ENCODE peak calls at places on chromosomes 16 and 17, in five cellular contexts. C is Caco-2; A is HFF-Myc; H is CD8-positive, alpha-beta T cell; I is mammary epithelial cell. L is an unnamed sample.
A peak's percentile ranks its signal among the peaks of the same experiment; 100 is the strongest.

GRCh38 chr17:68161644-68162428 is 86.0 kb upstream of the AMZ2 start:
- DNase-seq in C (no peak), H (no peak), I (no peak), A (no peak), L (no peak)

GRCh38 chr16:11843206-11843605 is 8.1 kb downstream of the RSL1D1 start:
- DNase-seq in I (no peak), A (no peak), C (no peak), H (no peak), L (no peak)

GRCh38 chr16:11233727-11234376 is 22.2 kb downstream of the SOCS1 start:
- DNase-seq in A (no peak), H (no peak), I (no peak), C (no peak), L (no peak)

GRCh38 chr17:50062323-50063243 is 6.7 kb downstream of the ITGA3 start:
- DNase-seq in I (peak; percentile 99), C (no peak), H (no peak), A (no peak), L (peak; percentile 89)

GRCh38 chr16:56889206-56889605 is 24.2 kb downstream of the SLC12A3 start:
- DNase-seq in I (no peak), C (peak; percentile 71), H (no peak), A (no peak), L (peak; percentile 54)

GRCh38 chr16:84919751-84920150 is 91.6 kb downstream of the ZDHHC7 start:
- DNase-seq in H (no peak), A (no peak), C (no peak), I (no peak), L (no peak)

GRCh38 chr17:59607817-59608403 is 11.8 kb upstream of the CLTC start:
- DNase-seq in I (no peak), A (no peak), H (no peak), C (no peak), L (no peak)

GRCh38 chr17:63274156-63274555 is 171.9 kb downstream of the CYB561 start:
- DNase-seq in C (no peak), A (no peak), I (no peak), H (no peak), L (no peak)

GRCh38 chr16:50265260-50265659 is 1.1 kb upstream of the ADCY7 start:
- DNase-seq in I (no peak), C (no peak), A (no peak), H (no peak), L (peak; percentile 53)

GRCh38 chr17:34254651-34255380 is at the start of gene CCL2:
- DNase-seq in C (peak; percentile 69), H (no peak), A (peak; percentile 91), I (no peak), L (peak; percentile 63)

GRCh38 chr17:29210879-29211278 is 30.7 kb upstream of the MYO18A start:
- DNase-seq in I (peak; percentile 54), H (no peak), C (no peak), A (no peak), L (no peak)

GRCh38 chr16:75433732-75434413 is 570 bp upstream of the CFDP1 start:
- DNase-seq in A (peak; percentile 79), H (no peak), C (peak; percentile 85), I (peak; percentile 90), L (no peak)

GRCh38 chr16:27644165-27644564 is 94.2 kb downstream of the KATNIP start:
- DNase-seq in C (no peak), A (no peak), I (no peak), H (no peak), L (no peak)

GRCh38 chr16:21037168-21037567 is 113.5 kb downstream of the DNAH3 start:
- DNase-seq in H (no peak), I (no peak), A (no peak), C (no peak), L (no peak)

GRCh38 chr17:72383053-72383847 is 262.4 kb downstream of the SOX9 start:
- DNase-seq in A (no peak), H (no peak), C (no peak), I (no peak), L (no peak)

GRCh38 chr16:3590736-3591435 is 13.7 kb upstream of the NLRC3 start:
- DNase-seq in A (no peak), C (no peak), I (no peak), H (no peak), L (no peak)

GRCh38 chr17:74211141-74211928 is 2.0 kb upstream of the TTYH2 start:
- DNase-seq in H (no peak), I (no peak), C (peak; percentile 74), A (no peak), L (no peak)

GRCh38 chr17:29710891-29711418 is 88.2 kb upstream of the CORO6 start:
- DNase-seq in I (peak; percentile 95), A (no peak), H (no peak), C (peak; percentile 78), L (no peak)

GRCh38 chr16:48250520-48251278 is 3.4 kb upstream of the ABCC11 start:
- DNase-seq in H (no peak), A (no peak), I (no peak), C (no peak), L (no peak)

GRCh38 chr16:81623365-81624102 is 155.6 kb upstream of the PLCG2 start:
- DNase-seq in H (peak; percentile 79), I (peak; percentile 60), A (no peak), C (no peak), L (peak; percentile 71)

GRCh38 chr17:13031718-13032350 is 14.0 kb upstream of the ELAC2 start:
- DNase-seq in H (peak; percentile 64), I (peak; percentile 14), C (no peak), A (no peak), L (no peak)

GRCh38 chr17:27521281-27522027 is 65.2 kb downstream of the KSR1 start:
- DNase-seq in H (no peak), C (no peak), A (no peak), I (no peak), L (no peak)

GRCh38 chr16:1772908-1773702 is at the start of gene MRPS34:
- DNase-seq in A (no peak), C (peak; percentile 83), H (peak; percentile 88), I (peak; percentile 83), L (peak; percentile 91)
- H3K4me3 ChIP-seq in A (peak within 1 kb of the TSS; percentile 91), C (peak within 1 kb of the TSS; percentile 93), H (peak within 1 kb of the TSS; percentile 91), I (peak within 1 kb of the TSS; percentile 82), L (peak within 1 kb of the TSS; percentile 89)

GRCh38 chr16:87681990-87682570 is 79.8 kb downstream of the JPH3 start:
- DNase-seq in I (peak; percentile 29), C (no peak), A (peak; percentile 17), H (no peak), L (peak; percentile 12)
- TF ChIP-seq CTCF in I (peak; percentile 31), C (peak; percentile 36), A (peak; percentile 51), H (no peak), L (no peak)

GRCh38 chr17:80877095-80877828 is 114.4 kb upstream of the CHMP6 start:
- DNase-seq in I (no peak), H (no peak), A (no peak), C (no peak), L (peak; percentile 48)
- H3K4me3 ChIP-seq in I (no peak overlapping the region), H (peak overlapping the region; percentile 29), A (no peak overlapping the region), C (no peak overlapping the region), L (no peak overlapping the region)

GRCh38 chr17:7523033-7523432 is 25.8 kb upstream of the TNFSF12 start:
- DNase-seq in A (no peak), H (peak; percentile 54), C (no peak), I (no peak), L (peak; percentile 30)
- TF ChIP-seq CTCF in A (peak; percentile 42), H (peak; percentile 66), C (peak; percentile 20), I (peak; percentile 34), L (no peak)

DNA sequence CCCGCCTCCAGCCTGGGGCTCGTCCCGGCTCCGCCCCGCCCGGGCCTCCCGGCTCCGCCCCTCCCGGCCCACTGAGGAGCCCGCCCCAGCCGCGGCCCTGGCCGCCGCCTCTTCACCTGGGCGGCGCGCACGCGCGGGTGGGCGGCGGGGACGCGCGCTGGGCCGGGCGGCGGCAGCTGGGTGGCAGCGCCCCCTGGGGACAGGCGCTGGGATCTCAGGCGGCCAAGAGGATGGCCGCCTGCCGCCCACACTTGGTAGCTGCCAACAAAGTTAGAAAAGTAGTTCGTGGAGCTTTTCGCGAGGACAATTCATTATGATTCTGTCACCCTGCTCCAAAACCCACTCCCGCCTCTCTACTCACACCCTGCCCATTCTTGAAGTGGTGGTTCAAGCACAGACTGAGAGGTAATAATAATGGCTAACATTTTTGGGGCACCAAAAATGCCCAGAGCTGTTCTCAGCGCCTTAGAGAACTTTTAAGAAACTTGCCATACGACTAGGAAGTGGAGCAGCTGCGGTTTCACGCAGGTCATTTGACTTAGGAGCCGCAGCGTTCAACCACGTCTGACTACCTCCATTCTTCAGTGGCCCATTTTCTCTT is 340 bp upstream of the MYO1D start:
- DNase-seq in C (peak; percentile 91), H (peak; percentile 97), A (no peak), I (peak; percentile 87), L (peak; percentile 94)
- H3K4me3 ChIP-seq in C (peak overlapping the region; percentile 94), H (peak overlapping the region; percentile 76), A (peak overlapping the region; percentile 66), I (peak overlapping the region; percentile 96), L (peak overlapping the region; percentile 73)

DNA sequence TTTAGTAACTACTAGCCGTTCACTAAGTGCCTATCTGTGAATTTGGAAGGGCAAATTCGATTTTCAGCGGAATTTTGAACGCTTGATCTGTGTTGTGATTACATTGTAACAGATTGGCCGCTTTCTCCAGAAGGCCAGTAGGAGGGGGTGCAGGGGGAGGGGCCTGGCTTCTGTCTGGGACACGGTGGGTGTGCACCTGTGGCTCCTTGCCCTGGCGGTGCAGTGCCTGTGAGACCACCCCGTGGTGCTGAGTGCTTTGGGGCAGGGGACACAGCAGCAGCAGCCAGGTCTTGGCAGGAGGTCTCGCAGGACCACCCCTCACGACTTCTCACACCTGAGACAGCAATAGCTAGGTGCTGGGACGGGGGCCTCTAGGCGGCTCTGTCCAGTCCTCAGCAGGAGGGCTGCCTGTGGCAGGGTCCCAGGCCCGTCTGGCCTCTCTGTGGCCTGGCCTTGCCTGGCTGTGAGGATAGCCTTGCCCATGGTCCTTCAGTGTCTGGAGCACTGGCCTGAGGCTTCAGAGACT is 1.8 kb downstream of the UBE2I start:
- DNase-seq in H (no peak), C (no peak), A (no peak), I (no peak), L (peak; percentile 28)
- TF ChIP-seq CTCF in H (no peak), C (no peak), A (no peak), I (no peak), L (no peak)

DNA sequence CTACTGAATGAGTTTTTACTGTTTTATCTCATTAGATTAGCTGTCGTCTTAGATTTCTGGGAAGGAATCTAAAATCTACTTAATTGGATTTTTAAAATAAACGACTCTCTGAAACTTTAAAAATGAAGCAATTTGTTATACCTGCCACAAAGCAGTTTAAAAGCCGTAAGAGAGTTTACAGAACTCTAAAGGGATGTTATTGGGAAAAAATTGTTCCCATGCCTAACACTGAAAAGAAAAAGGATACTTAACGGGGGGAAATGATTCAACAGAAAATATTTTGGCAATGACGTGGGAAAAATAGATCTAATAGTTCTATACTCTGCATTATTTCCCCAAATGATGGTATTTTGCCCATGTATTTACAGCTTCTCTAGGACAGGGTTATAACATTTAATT is 27.0 kb downstream of the ARHGAP17 start:
- DNase-seq in H (no peak), C (no peak), A (no peak), I (no peak), L (no peak)
- H3K4me3 ChIP-seq in H (no peak overlapping the region), C (no peak overlapping the region), A (no peak overlapping the region), I (no peak overlapping the region), L (no peak overlapping the region)

GRCh38 chr16:51665599-51665998 is 514.5 kb upstream of the SALL1 start:
- DNase-seq in A (no peak), H (no peak), I (no peak), C (no peak), L (no peak)
- TF ChIP-seq CTCF in A (no peak), H (no peak), I (no peak), C (no peak), L (no peak)

L was measured in mucosa of descending colon.